ENCODE peak calls at places on chromosomes 1 and 21, in eight cellular contexts. One of them, this sample, is unnamed.

GRCh38 chr21:42992943-42993712 is 18.8 kb downstream of the PKNOX1 start:
- DNase-seq in GM04504: no peak
- DNase-seq in EL: no peak
- DNase-seq in activated naive CD4-positive, alpha-beta T cell treated with Interleukin-2 at 50 U/mL for 16 hours: no peak
- DNase-seq in T1000: no peak
- DNase-seq in thoracic aorta: no peak
- DNase-seq in GM12865: no peak
- DNase-seq in NCI-H1694: no peak
- DNase-seq in this sample: no peak

GRCh38 chr1:17274186-17275170 is 25.6 kb downstream of the PADI3 start:
- DNase-seq in EL: peak; percentile 71
- DNase-seq in thoracic aorta: no peak
- DNase-seq in T1000: no peak
- DNase-seq in GM04504: no peak
- DNase-seq in NCI-H1694: no peak
- DNase-seq in GM12865: peak; percentile 88
- DNase-seq in activated naive CD4-positive, alpha-beta T cell treated with Interleukin-2 at 50 U/mL for 16 hours: peak; percentile 8
- DNase-seq in this sample: peak; percentile 36

GRCh38 chr1:206489980-206490534 is 17.3 kb upstream of the RASSF5 start:
- DNase-seq in T1000: peak; percentile 62
- DNase-seq in activated naive CD4-positive, alpha-beta T cell treated with Interleukin-2 at 50 U/mL for 16 hours: peak; percentile 82
- DNase-seq in GM12865: peak; percentile 80
- DNase-seq in GM04504: peak; percentile 35
- DNase-seq in NCI-H1694: peak; percentile 86
- DNase-seq in thoracic aorta: no peak
- DNase-seq in EL: peak; percentile 67
- DNase-seq in this sample: peak; percentile 59

GRCh38 chr1:83818916-83819315 is 180.0 kb downstream of the TTLL7 start:
- DNase-seq in thoracic aorta: no peak
- DNase-seq in NCI-H1694: no peak
- DNase-seq in EL: peak; percentile 75
- DNase-seq in activated naive CD4-positive, alpha-beta T cell treated with Interleukin-2 at 50 U/mL for 16 hours: no peak
- DNase-seq in T1000: peak; percentile 49
- DNase-seq in GM12865: no peak
- DNase-seq in GM04504: peak; percentile 68
- DNase-seq in this sample: no peak

GRCh38 chr1:27099154-27099903 is 55.6 kb downstream of the SLC9A1 start:
- DNase-seq in EL: peak; percentile 85
- DNase-seq in GM04504: peak; percentile 68
- DNase-seq in activated naive CD4-positive, alpha-beta T cell treated with Interleukin-2 at 50 U/mL for 16 hours: no peak
- DNase-seq in T1000: peak; percentile 90
- DNase-seq in NCI-H1694: no peak
- DNase-seq in thoracic aorta: peak; percentile 67
- DNase-seq in GM12865: peak; percentile 61
- DNase-seq in this sample: no peak

GRCh38 chr1:72357411-72357810 is 75.1 kb upstream of the NEGR1 start:
- DNase-seq in NCI-H1694: no peak
- DNase-seq in activated naive CD4-positive, alpha-beta T cell treated with Interleukin-2 at 50 U/mL for 16 hours: no peak
- DNase-seq in thoracic aorta: no peak
- DNase-seq in T1000: no peak
- DNase-seq in GM12865: no peak
- DNase-seq in GM04504: peak; percentile 10
- DNase-seq in EL: no peak
- DNase-seq in this sample: no peak

GRCh38 chr21:29217818-29218252 is 80.9 kb upstream of the BACH1 start:
- DNase-seq in GM12865: no peak
- DNase-seq in thoracic aorta: no peak
- DNase-seq in activated naive CD4-positive, alpha-beta T cell treated with Interleukin-2 at 50 U/mL for 16 hours: no peak
- DNase-seq in GM04504: peak; percentile 94
- DNase-seq in T1000: peak; percentile 31
- DNase-seq in EL: peak; percentile 98
- DNase-seq in NCI-H1694: no peak
- DNase-seq in this sample: peak; percentile 97

GRCh38 chr1:22398656-22399420 is 52.8 kb upstream of the ZBTB40 start:
- DNase-seq in T1000: no peak
- DNase-seq in GM04504: no peak
- DNase-seq in EL: no peak
- DNase-seq in GM12865: no peak
- DNase-seq in activated naive CD4-positive, alpha-beta T cell treated with Interleukin-2 at 50 U/mL for 16 hours: no peak
- DNase-seq in thoracic aorta: no peak
- DNase-seq in NCI-H1694: no peak
- DNase-seq in this sample: no peak

GRCh38 chr1:234018816-234019215 is 114.3 kb downstream of the SLC35F3 start:
- DNase-seq in EL: no peak
- DNase-seq in GM12865: no peak
- DNase-seq in NCI-H1694: no peak
- DNase-seq in thoracic aorta: no peak
- DNase-seq in GM04504: no peak
- DNase-seq in activated naive CD4-positive, alpha-beta T cell treated with Interleukin-2 at 50 U/mL for 16 hours: no peak
- DNase-seq in T1000: no peak
- DNase-seq in this sample: no peak

GRCh38 chr1:16073490-16074104 is at the start of gene FAM131C:
- DNase-seq in thoracic aorta: no peak
- DNase-seq in T1000: no peak
- DNase-seq in EL: peak; percentile 35
- DNase-seq in GM04504: no peak
- DNase-seq in GM12865: peak; percentile 30
- DNase-seq in activated naive CD4-positive, alpha-beta T cell treated with Interleukin-2 at 50 U/mL for 16 hours: peak; percentile 46
- DNase-seq in NCI-H1694: no peak
- DNase-seq in this sample: no peak

GRCh38 chr1:151993084-151993733 is 450 bp downstream of the S100A10 start:
- DNase-seq in activated naive CD4-positive, alpha-beta T cell treated with Interleukin-2 at 50 U/mL for 16 hours: peak; percentile 44
- DNase-seq in T1000: peak; percentile 31
- DNase-seq in thoracic aorta: no peak
- DNase-seq in NCI-H1694: no peak
- DNase-seq in GM04504: no peak
- DNase-seq in GM12865: peak; percentile 26
- DNase-seq in EL: peak; percentile 46
- DNase-seq in this sample: no peak

GRCh38 chr1:197919523-197920301 is 2.5 kb downstream of the LHX9 start:
- DNase-seq in EL: peak; percentile 45
- DNase-seq in NCI-H1694: no peak
- DNase-seq in GM12865: no peak
- DNase-seq in GM04504: no peak
- DNase-seq in activated naive CD4-positive, alpha-beta T cell treated with Interleukin-2 at 50 U/mL for 16 hours: no peak
- DNase-seq in T1000: no peak
- DNase-seq in thoracic aorta: no peak
- DNase-seq in this sample: peak; percentile 16

GRCh38 chr1:230262867-230263572 is 163.1 kb downstream of the PGBD5 start:
- DNase-seq in thoracic aorta: no peak
- DNase-seq in activated naive CD4-positive, alpha-beta T cell treated with Interleukin-2 at 50 U/mL for 16 hours: no peak
- DNase-seq in EL: no peak
- DNase-seq in T1000: no peak
- DNase-seq in GM04504: no peak
- DNase-seq in NCI-H1694: no peak
- DNase-seq in GM12865: no peak
- DNase-seq in this sample: no peak

GRCh38 chr21:45768741-45769049 is 125.2 kb downstream of the PCBP3 start:
- DNase-seq in activated naive CD4-positive, alpha-beta T cell treated with Interleukin-2 at 50 U/mL for 16 hours: no peak
- DNase-seq in thoracic aorta: no peak
- DNase-seq in EL: no peak
- DNase-seq in T1000: no peak
- DNase-seq in NCI-H1694: no peak
- DNase-seq in GM04504: no peak
- DNase-seq in GM12865: no peak
- DNase-seq in this sample: no peak

GRCh38 chr1:92168657-92169056 is 49.1 kb upstream of the C1orf146 start:
- DNase-seq in thoracic aorta: no peak
- DNase-seq in EL: no peak
- DNase-seq in GM12865: no peak
- DNase-seq in activated naive CD4-positive, alpha-beta T cell treated with Interleukin-2 at 50 U/mL for 16 hours: no peak
- DNase-seq in NCI-H1694: peak; percentile 74
- DNase-seq in GM04504: no peak
- DNase-seq in T1000: no peak
- DNase-seq in this sample: no peak

GRCh38 chr1:151356668-151357067 is 9.6 kb upstream of the RFX5 start:
- DNase-seq in thoracic aorta: no peak
- DNase-seq in activated naive CD4-positive, alpha-beta T cell treated with Interleukin-2 at 50 U/mL for 16 hours: no peak
- DNase-seq in EL: no peak
- DNase-seq in T1000: no peak
- DNase-seq in NCI-H1694: no peak
- DNase-seq in GM12865: no peak
- DNase-seq in GM04504: no peak
- DNase-seq in this sample: no peak

GRCh38 chr1:214550339-214551051 is 907 bp downstream of the PTPN14 start:
- DNase-seq in T1000: no peak
- DNase-seq in activated naive CD4-positive, alpha-beta T cell treated with Interleukin-2 at 50 U/mL for 16 hours: no peak
- DNase-seq in NCI-H1694: no peak
- DNase-seq in thoracic aorta: no peak
- DNase-seq in GM04504: no peak
- DNase-seq in GM12865: no peak
- DNase-seq in EL: peak; percentile 21
- DNase-seq in this sample: no peak

This sample was measured in endothelial cell of umbilical vein.